ENCODE peak calls at places on chromosome X, in five cellular contexts. R is GM20000, S is fibroblast of villous mesenchyme, A is natural killer cell, U is glutamatergic neuron. P is an unnamed sample.

GRCh38 chrX:9566150-9566621 is 101.3 kb downstream of the TBL1X start:
- DNase-seq in R (no peak), S (peak), A (no peak), U (no peak), P (peak)

GRCh38 chrX:32533848-32534247 is 677.5 kb downstream of the DMD start:
- DNase-seq in R (no peak), S (no peak), A (no peak), U (no peak), P (no peak)

GRCh38 chrX:35919536-35920309 is at the start of gene CFAP47:
- DNase-seq in R (no peak), S (no peak), A (no peak), U (peak), P (no peak)

GRCh38 chrX:55767100-55767499 is 49.6 kb downstream of the RRAGB start:
- DNase-seq in R (no peak), S (peak), A (no peak), U (no peak), P (peak)

GRCh38 chrX:51825432-51825831 is 68.0 kb upstream of the MAGED1 start:
- DNase-seq in R (no peak), S (peak), A (no peak), U (no peak), P (no peak)

GRCh38 chrX:54198262-54198661 is 15.2 kb upstream of the FAM120C start:
- DNase-seq in R (no peak), S (no peak), A (no peak), U (no peak), P (no peak)

GRCh38 chrX:123077671-123078070 is 106.4 kb upstream of the GRIA3 start:
- DNase-seq in R (no peak), S (no peak), A (no peak), U (no peak), P (no peak)

GRCh38 chrX:54540289-54540688 is 10.3 kb downstream of the GNL3L start:
- DNase-seq in R (no peak), S (peak), A (no peak), U (no peak), P (peak)

GRCh38 chrX:16445166-16445752 is 204.7 kb upstream of the S100G start:
- DNase-seq in R (peak), S (peak), A (peak), U (peak), P (peak)

GRCh38 chrX:33339219-33339618 is 127.9 kb upstream of the DMD start:
- DNase-seq in R (no peak), S (no peak), A (no peak), U (no peak), P (peak)

GRCh38 chrX:150680974-150681373 is 12.2 kb upstream of the MTMR1 start:
- DNase-seq in R (no peak), S (peak), A (no peak), U (no peak), P (peak)

GRCh38 chrX:49103637-49104036 is 19.9 kb downstream of the GPKOW start:
- DNase-seq in R (no peak), S (no peak), A (no peak), U (no peak), P (peak)

GRCh38 chrX:23901065-23901464 is 6.7 kb downstream of the APOO start:
- DNase-seq in R (no peak), S (peak), A (no peak), U (no peak), P (peak)

GRCh38 chrX:110061138-110061537 is 58.2 kb downstream of the TMEM164 start:
- DNase-seq in R (no peak), S (no peak), A (no peak), U (no peak), P (peak)

GRCh38 chrX:48604701-48605100 is 7.4 kb downstream of the WDR13 start:
- DNase-seq in R (no peak), S (no peak), A (no peak), U (no peak), P (no peak)

GRCh38 chrX:19751068-19751467 is 136.3 kb downstream of the SH3KBP1 start:
- DNase-seq in R (no peak), S (peak), A (no peak), U (no peak), P (no peak)

GRCh38 chrX:138487866-138488265 is 223.7 kb downstream of the FGF13 start:
- DNase-seq in R (no peak), S (no peak), A (no peak), U (no peak), P (no peak)

GRCh38 chrX:115089419-115089818 is 72.0 kb upstream of the IL13RA2 start:
- DNase-seq in R (no peak), S (no peak), A (no peak), U (no peak), P (no peak)

GRCh38 chrX:13254076-13254785 is 65.6 kb downstream of the ATXN3L start:
- DNase-seq in R (peak), S (peak), A (no peak), U (no peak), P (peak)

GRCh38 chrX:63560601-63561218 is 209.6 kb upstream of the SPIN4 start:
- DNase-seq in R (peak), S (peak), A (peak), U (peak), P (peak)

DNA sequence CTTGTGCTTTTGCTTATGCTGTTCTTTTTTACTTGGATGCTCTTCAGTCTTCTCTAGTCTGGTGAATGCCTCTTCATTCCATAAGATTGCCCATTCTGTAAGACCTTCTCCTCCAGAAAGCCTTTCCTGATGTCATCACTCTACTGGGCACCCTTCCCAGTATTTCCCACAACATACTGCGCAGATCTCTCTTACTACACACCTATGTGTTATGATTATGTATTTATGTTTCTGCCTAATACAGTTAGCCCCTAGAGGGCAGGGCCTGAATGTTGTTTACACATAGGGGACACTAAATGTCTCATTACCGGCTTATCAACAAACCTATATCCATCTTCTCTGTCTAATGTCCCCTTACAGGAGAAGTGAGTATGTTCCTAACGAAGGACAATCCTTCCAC is 21.1 kb downstream of the AIFM1 start:
- DNase-seq in R (no peak), S (peak), A (no peak), U (no peak), P (peak)
- TF ChIP-seq CTCF in R (no peak), S (peak), A (no peak), U (no peak), P (peak)

DNA sequence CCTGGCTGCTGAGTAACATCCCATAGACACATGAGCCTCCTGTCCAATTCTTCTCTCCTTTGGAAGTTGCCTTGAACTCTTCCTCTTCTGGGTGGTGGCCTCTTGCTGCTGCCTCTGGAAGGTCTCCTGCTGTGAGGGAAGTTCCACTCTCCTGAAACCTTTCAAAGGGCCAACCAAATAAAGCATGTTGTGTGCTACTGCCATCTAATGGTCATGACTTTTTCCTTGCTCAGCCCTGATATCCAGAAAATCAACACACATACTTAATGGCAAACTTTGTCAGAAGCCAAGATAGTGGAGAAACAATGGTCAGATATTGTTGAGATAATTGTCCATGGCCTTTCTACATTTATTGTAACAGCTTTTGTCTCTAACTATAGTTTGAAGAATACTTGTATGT is 19.1 kb upstream of the ZXDA start:
- DNase-seq in R (peak), S (no peak), A (no peak), U (no peak), P (peak)
- TF ChIP-seq CTCF in R (peak), S (peak), A (peak), U (peak), P (peak)

GRCh38 chrX:11540532-11541377 is 125.0 kb downstream of the ARHGAP6 start:
- DNase-seq in R (peak), S (no peak), A (no peak), U (no peak), P (peak)
- TF ChIP-seq CTCF in R (peak), S (peak), A (no peak), U (no peak), P (no peak)

GRCh38 chrX:133741303-133741702 is 244.1 kb downstream of the GPC3 start:
- DNase-seq in R (no peak), S (no peak), A (no peak), U (no peak), P (peak)
- TF ChIP-seq CTCF in R (no peak), S (no peak), A (no peak), U (no peak), P (no peak)

GRCh38 chrX:38327775-38328081 is 419 bp upstream of the RPGR start:
- DNase-seq in R (no peak), S (no peak), A (no peak), U (no peak), P (no peak)

GRCh38 chrX:38320819-38321218 is 6.5 kb downstream of the RPGR start:
- DNase-seq in R (no peak), S (no peak), A (no peak), U (no peak), P (no peak)

GRCh38 chrX:38327007-38327774 is at the start of gene RPGR:
- DNase-seq in R (peak), S (peak), A (peak), U (peak), P (peak)

DNA sequence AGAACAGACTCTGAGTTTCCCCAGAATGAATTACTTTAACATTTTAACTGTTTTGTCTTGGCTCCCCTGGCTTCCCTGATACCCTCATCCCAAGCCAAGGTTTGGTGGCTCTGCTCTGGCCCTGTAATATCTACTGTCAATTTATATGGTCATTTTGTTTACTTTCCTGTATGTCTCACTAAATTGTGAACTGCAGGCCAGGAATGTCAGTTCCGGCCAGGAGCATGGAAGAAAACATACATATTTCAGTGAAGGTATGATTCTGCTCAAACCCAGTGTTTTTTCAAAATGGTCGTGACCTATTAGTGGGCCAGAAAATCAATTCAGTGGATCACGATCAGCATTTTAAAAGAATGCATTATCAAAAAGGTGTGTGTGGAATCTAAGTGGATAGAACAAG is 1.2 kb downstream of the RPGR start:
- DNase-seq in R (no peak), S (no peak), A (no peak), U (no peak), P (no peak)
- TF ChIP-seq CTCF in R (no peak), S (no peak), A (no peak), U (no peak), P (no peak)

DNA sequence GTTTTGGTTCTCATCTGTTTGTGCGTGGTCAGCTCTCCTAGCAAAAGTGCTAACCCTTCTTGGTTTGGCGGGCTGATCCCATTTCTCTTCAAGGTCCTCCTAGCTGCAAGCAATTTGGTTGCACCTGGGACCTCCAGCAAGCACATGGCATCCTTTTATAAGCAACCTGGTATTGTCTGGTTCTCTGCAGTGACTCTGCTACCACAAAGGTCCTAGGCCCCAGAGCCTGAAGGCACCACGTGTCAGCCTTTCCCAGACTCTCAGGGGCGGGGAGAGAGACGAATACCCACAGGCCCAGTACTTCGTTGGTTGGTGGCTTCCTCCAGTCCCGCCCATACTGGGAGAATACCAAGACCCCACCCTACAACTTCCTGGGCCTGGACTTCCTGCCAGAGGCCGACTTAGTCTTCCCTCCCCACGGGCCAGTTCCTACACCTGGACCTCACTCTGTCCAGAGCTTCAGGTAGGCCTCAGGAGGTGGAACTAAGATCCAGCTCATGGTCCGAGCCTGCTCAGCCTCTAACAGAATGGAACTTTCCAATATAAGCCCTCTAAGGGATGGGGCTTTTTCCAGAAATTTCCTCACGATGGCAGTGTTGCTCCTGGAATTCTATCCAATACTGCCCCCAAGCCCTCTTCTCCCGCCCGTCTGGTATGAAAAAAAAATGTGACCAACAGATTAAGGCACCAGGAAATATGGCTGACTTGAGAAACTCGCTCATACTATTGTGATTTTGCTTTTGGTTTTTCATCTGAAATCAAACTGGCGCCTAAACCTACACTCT is 192.5 kb upstream of the STK26 start:
- DNase-seq in R (peak), S (peak), A (peak), U (peak), P (peak)
- TF ChIP-seq CTCF in R (no peak), S (peak), A (peak), U (peak), P (peak)

P was measured in cardiac fibroblast.